ENCODE peak calls at places on chromosomes 6 and 20, in four cellular contexts. Z is cardiac fibroblast, F is fibroblast of pulmonary artery, R is lower leg skin. H is an unnamed sample.

GRCh38 chr20:17469631-17470030 is 61.5 kb downstream of the BFSP1 start:
- DNase-seq in Z (no peak), R (no peak), F (no peak), H (no peak)

GRCh38 chr20:45008521-45009049 is 42.3 kb downstream of the STK4 start:
- DNase-seq in Z (no peak), F (no peak), R (no peak), H (peak; percentile 54)

GRCh38 chr20:54139188-54139587 is 34.6 kb downstream of the CYP24A1 start:
- DNase-seq in Z (no peak), R (no peak), F (no peak), H (no peak)

GRCh38 chr6:65638047-65638831 is 68.8 kb downstream of the EYS start:
- DNase-seq in R (no peak), F (no peak), Z (no peak), H (no peak)

GRCh38 chr20:37756234-37756633 is 62.4 kb downstream of the CTNNBL1 start:
- DNase-seq in F (no peak), Z (no peak), R (no peak), H (no peak)

GRCh38 chr6:46204880-46205650 is 34.3 kb upstream of the ENPP5 start:
- DNase-seq in Z (no peak), R (no peak), F (no peak), H (no peak)

GRCh38 chr20:35506872-35507638 is 22.4 kb downstream of the C20orf173 start:
- DNase-seq in R (no peak), F (no peak), Z (no peak), H (no peak)

GRCh38 chr6:64777941-64778785 is 928.9 kb downstream of the EYS start:
- DNase-seq in Z (peak; percentile 34), F (peak; percentile 32), R (no peak), H (no peak)

GRCh38 chr6:77366798-77367197 is 96.5 kb downstream of the HTR1B start:
- DNase-seq in Z (no peak), F (no peak), R (no peak), H (no peak)

GRCh38 chr6:77373955-77374354 is 89.3 kb downstream of the HTR1B start:
- DNase-seq in F (no peak), R (no peak), Z (no peak), H (no peak)

GRCh38 chr6:77368660-77369313 is 94.5 kb downstream of the HTR1B start:
- DNase-seq in R (no peak), Z (peak; percentile 28), F (peak; percentile 48), H (peak; percentile 44)
- H3K4me3 ChIP-seq in R (peak overlapping the region; percentile 10), Z (peak overlapping the region; percentile 68), F (peak overlapping the region; percentile 65), H (peak overlapping the region; percentile 69)

DNA sequence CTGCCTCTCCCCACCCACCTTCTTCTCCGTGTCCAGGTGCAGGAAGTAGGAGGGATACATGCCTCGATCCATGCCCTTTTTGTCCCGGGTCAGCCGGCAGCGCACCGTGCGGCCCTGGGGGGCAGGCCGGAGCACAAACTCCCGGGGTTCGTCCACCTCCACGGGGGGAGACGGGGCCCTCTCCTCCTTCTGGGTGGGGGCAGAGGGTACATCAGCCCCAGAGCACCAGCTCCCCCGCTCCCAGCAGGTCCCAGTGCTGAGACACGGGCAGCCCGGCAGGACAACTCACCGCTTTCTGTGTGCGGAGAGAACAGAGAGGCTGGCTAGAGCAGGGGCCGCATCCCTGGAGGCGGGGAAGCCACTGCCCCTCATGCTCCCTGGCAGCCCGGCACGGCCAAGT is 6.7 kb downstream of the TULP1 start:
- DNase-seq in R (no peak), Z (no peak), F (no peak), H (no peak)
- H3K4me3 ChIP-seq in R (no peak overlapping the region), Z (no peak overlapping the region), F (no peak overlapping the region), H (no peak overlapping the region)

GRCh38 chr20:61633004-61633403 is 380.9 kb downstream of the CDH4 start:
- DNase-seq in R (no peak), F (no peak), Z (no peak), H (no peak)
- H3K4me3 ChIP-seq in R (no peak overlapping the region), F (no peak overlapping the region), Z (no peak overlapping the region), H (no peak overlapping the region)

GRCh38 chr20:831956-832355 is 1.6 kb upstream of the FAM110A start:
- DNase-seq in F (no peak), R (no peak), Z (no peak), H (no peak)

GRCh38 chr20:834151-834747 is 734 bp downstream of the FAM110A start:
- DNase-seq in R (no peak), F (no peak), Z (no peak), H (no peak)

GRCh38 chr20:833450-834150 is at the start of gene FAM110A:
- DNase-seq in F (peak; percentile 95), R (peak; percentile 99), Z (peak; percentile 96), H (peak; percentile 94)

GRCh38 chr20:831251-831650 is 2.3 kb upstream of the FAM110A start:
- DNase-seq in Z (no peak), R (no peak), F (no peak), H (no peak)

GRCh38 chr20:833121-833449 is 430 bp upstream of the FAM110A start:
- DNase-seq in R (no peak), Z (no peak), F (no peak), H (no peak)
- H3K4me3 ChIP-seq in R (no peak overlapping the region), Z (peak overlapping the region; percentile 89), F (peak overlapping the region; percentile 84), H (peak overlapping the region; percentile 65)

DNA sequence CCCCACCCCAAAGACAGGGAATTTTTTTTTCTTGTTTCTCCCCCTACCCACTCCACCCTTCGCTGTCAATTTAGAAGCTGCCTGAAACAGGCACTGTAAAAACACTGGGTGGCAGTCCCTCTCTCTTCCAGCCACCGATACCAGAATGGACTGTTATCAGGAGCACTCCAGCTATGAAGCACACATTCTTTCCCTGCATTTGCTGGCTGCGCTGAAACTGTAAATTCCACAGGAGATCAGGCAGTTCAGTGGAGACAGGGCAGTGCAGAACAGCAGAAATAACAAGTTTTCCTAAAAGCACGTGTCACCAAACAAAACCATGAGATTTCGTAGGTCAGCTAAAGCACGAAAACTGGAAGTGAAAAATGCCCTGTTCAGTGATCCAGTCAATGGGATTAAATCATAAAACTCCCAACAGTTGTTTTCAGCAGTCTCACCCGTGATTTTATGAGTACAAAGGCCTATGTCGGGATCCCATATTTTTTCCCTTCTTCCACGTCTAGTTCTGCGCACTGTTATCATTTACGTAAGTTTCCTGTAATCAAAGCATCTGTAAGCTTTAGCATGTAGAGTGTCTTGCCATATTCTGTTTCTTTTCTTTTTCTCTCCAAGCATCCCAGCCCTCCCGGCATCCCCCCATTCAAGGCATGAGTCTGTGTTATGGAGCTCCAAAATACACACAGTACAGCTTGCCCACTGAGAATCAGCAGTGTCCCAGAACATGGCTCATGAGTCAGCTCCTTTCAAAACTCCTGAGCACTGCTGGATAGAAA is 359.9 kb upstream of the EPHA7 start:
- DNase-seq in Z (peak; percentile 82), R (no peak), F (peak; percentile 66), H (no peak)
- H3K4me3 ChIP-seq in Z (no peak overlapping the region), R (no peak overlapping the region), F (no peak overlapping the region), H (no peak overlapping the region)

GRCh38 chr6:20539387-20539786 is 5.1 kb downstream of the CDKAL1 start:
- DNase-seq in R (no peak), Z (no peak), F (no peak), H (no peak)
- H3K4me3 ChIP-seq in R (no peak overlapping the region), Z (no peak overlapping the region), F (no peak overlapping the region), H (no peak overlapping the region)

DNA sequence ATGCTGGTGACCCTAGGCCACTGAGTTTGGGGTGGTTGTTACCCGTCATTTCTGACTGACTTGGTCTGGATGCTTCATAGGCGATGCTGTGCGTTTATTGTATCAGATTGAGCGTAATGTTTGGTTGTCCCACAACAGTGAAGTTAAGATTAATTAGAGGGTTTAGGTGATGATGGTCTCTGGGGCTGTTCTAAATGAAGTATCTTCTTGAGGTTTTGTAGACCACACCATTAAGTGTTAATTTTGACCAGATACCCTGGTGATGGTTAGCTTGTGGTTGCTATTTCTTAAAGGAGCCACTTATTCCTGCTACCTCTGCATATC is 132.8 kb downstream of the ARID1B start:
- DNase-seq in R (no peak), Z (no peak), F (no peak), H (no peak)
- H3K4me3 ChIP-seq in R (no peak overlapping the region), Z (no peak overlapping the region), F (no peak overlapping the region), H (no peak overlapping the region)

H was measured in AG10803.